ENCODE peak calls at places on chromosomes 16 and 17, in ten cellular contexts. One of them, this sample, is unnamed.

GRCh38 chr16:54934536-54935410 is 4.1 kb downstream of the IRX5 start:
- DNase-seq in CD8-positive, alpha-beta T cell: no peak
- DNase-seq in A673: no peak
- DNase-seq in HFF-Myc: no peak
- DNase-seq in esophagus squamous epithelium: no peak
- DNase-seq in GM13976: peak; percentile 39
- DNase-seq in sigmoid colon: no peak
- DNase-seq in dorsolateral prefrontal cortex: no peak
- DNase-seq in upper lobe of right lung: peak; percentile 81
- DNase-seq in MM.1S: no peak
- DNase-seq in this sample: peak; percentile 34

GRCh38 chr17:38911081-38911730 is 14.2 kb upstream of the LASP1NB start:
- DNase-seq in HFF-Myc: no peak
- DNase-seq in MM.1S: no peak
- DNase-seq in esophagus squamous epithelium: no peak
- DNase-seq in upper lobe of right lung: peak; percentile 51
- DNase-seq in dorsolateral prefrontal cortex: no peak
- DNase-seq in sigmoid colon: peak; percentile 52
- DNase-seq in A673: no peak
- DNase-seq in CD8-positive, alpha-beta T cell: no peak
- DNase-seq in GM13976: peak; percentile 23
- DNase-seq in this sample: no peak

GRCh38 chr17:28335959-28336871 is 654 bp downstream of the TNFAIP1 start:
- DNase-seq in MM.1S: no peak
- DNase-seq in CD8-positive, alpha-beta T cell: no peak
- DNase-seq in A673: peak; percentile 74
- DNase-seq in GM13976: no peak
- DNase-seq in dorsolateral prefrontal cortex: peak; percentile 37
- DNase-seq in upper lobe of right lung: peak; percentile 71
- DNase-seq in HFF-Myc: peak; percentile 59
- DNase-seq in sigmoid colon: peak; percentile 71
- DNase-seq in esophagus squamous epithelium: no peak
- DNase-seq in this sample: peak; percentile 37

GRCh38 chr16:58455750-58456149 is 44.2 kb upstream of the NDRG4 start:
- DNase-seq in GM13976: no peak
- DNase-seq in dorsolateral prefrontal cortex: no peak
- DNase-seq in MM.1S: no peak
- DNase-seq in CD8-positive, alpha-beta T cell: no peak
- DNase-seq in upper lobe of right lung: no peak
- DNase-seq in esophagus squamous epithelium: no peak
- DNase-seq in HFF-Myc: no peak
- DNase-seq in A673: no peak
- DNase-seq in sigmoid colon: no peak
- DNase-seq in this sample: no peak

GRCh38 chr17:39143552-39144093 is 7.8 kb downstream of the PLXDC1 start:
- DNase-seq in dorsolateral prefrontal cortex: no peak
- DNase-seq in upper lobe of right lung: no peak
- DNase-seq in GM13976: no peak
- DNase-seq in A673: no peak
- DNase-seq in sigmoid colon: peak; percentile 87
- DNase-seq in CD8-positive, alpha-beta T cell: no peak
- DNase-seq in HFF-Myc: no peak
- DNase-seq in MM.1S: no peak
- DNase-seq in esophagus squamous epithelium: no peak
- DNase-seq in this sample: no peak

GRCh38 chr17:45299311-45299710 is 17.5 kb downstream of the MAP3K14 start:
- DNase-seq in upper lobe of right lung: no peak
- DNase-seq in GM13976: no peak
- DNase-seq in A673: no peak
- DNase-seq in CD8-positive, alpha-beta T cell: no peak
- DNase-seq in HFF-Myc: no peak
- DNase-seq in MM.1S: no peak
- DNase-seq in dorsolateral prefrontal cortex: no peak
- DNase-seq in esophagus squamous epithelium: no peak
- DNase-seq in sigmoid colon: no peak
- DNase-seq in this sample: no peak

GRCh38 chr17:1003633-1003971 is 6.7 kb downstream of the TIMM22 start:
- DNase-seq in A673: no peak
- DNase-seq in CD8-positive, alpha-beta T cell: no peak
- DNase-seq in esophagus squamous epithelium: no peak
- DNase-seq in HFF-Myc: no peak
- DNase-seq in upper lobe of right lung: no peak
- DNase-seq in MM.1S: no peak
- DNase-seq in dorsolateral prefrontal cortex: no peak
- DNase-seq in sigmoid colon: no peak
- DNase-seq in GM13976: no peak
- DNase-seq in this sample: no peak

GRCh38 chr17:72715906-72716572 is 376.4 kb downstream of the SLC39A11 start:
- DNase-seq in esophagus squamous epithelium: no peak
- DNase-seq in sigmoid colon: no peak
- DNase-seq in MM.1S: no peak
- DNase-seq in upper lobe of right lung: no peak
- DNase-seq in GM13976: no peak
- DNase-seq in HFF-Myc: peak; percentile 90
- DNase-seq in dorsolateral prefrontal cortex: no peak
- DNase-seq in CD8-positive, alpha-beta T cell: no peak
- DNase-seq in A673: peak; percentile 37
- DNase-seq in this sample: no peak

GRCh38 chr16:17509194-17509593 is 38.4 kb upstream of the XYLT1 start:
- DNase-seq in GM13976: no peak
- DNase-seq in sigmoid colon: no peak
- DNase-seq in esophagus squamous epithelium: no peak
- DNase-seq in HFF-Myc: no peak
- DNase-seq in A673: no peak
- DNase-seq in CD8-positive, alpha-beta T cell: no peak
- DNase-seq in dorsolateral prefrontal cortex: no peak
- DNase-seq in upper lobe of right lung: no peak
- DNase-seq in MM.1S: no peak
- DNase-seq in this sample: no peak

GRCh38 chr16:82038941-82039340 is 3.9 kb downstream of the HSD17B2 start:
- DNase-seq in A673: no peak
- DNase-seq in CD8-positive, alpha-beta T cell: no peak
- DNase-seq in GM13976: no peak
- DNase-seq in MM.1S: no peak
- DNase-seq in upper lobe of right lung: no peak
- DNase-seq in HFF-Myc: no peak
- DNase-seq in dorsolateral prefrontal cortex: no peak
- DNase-seq in sigmoid colon: no peak
- DNase-seq in esophagus squamous epithelium: no peak
- DNase-seq in this sample: no peak

GRCh38 chr17:75474736-75475135 is 18.3 kb downstream of the TMEM94 start:
- DNase-seq in dorsolateral prefrontal cortex: no peak
- DNase-seq in upper lobe of right lung: no peak
- DNase-seq in A673: no peak
- DNase-seq in esophagus squamous epithelium: no peak
- DNase-seq in sigmoid colon: no peak
- DNase-seq in MM.1S: no peak
- DNase-seq in CD8-positive, alpha-beta T cell: no peak
- DNase-seq in HFF-Myc: no peak
- DNase-seq in GM13976: no peak
- DNase-seq in this sample: no peak

GRCh38 chr17:45234641-45235040 is 13.0 kb downstream of the FMNL1 start:
- DNase-seq in CD8-positive, alpha-beta T cell: peak; percentile 68
- DNase-seq in HFF-Myc: no peak
- DNase-seq in A673: no peak
- DNase-seq in sigmoid colon: no peak
- DNase-seq in GM13976: peak; percentile 63
- DNase-seq in upper lobe of right lung: no peak
- DNase-seq in MM.1S: no peak
- DNase-seq in dorsolateral prefrontal cortex: no peak
- DNase-seq in esophagus squamous epithelium: no peak
- DNase-seq in this sample: no peak

DNA sequence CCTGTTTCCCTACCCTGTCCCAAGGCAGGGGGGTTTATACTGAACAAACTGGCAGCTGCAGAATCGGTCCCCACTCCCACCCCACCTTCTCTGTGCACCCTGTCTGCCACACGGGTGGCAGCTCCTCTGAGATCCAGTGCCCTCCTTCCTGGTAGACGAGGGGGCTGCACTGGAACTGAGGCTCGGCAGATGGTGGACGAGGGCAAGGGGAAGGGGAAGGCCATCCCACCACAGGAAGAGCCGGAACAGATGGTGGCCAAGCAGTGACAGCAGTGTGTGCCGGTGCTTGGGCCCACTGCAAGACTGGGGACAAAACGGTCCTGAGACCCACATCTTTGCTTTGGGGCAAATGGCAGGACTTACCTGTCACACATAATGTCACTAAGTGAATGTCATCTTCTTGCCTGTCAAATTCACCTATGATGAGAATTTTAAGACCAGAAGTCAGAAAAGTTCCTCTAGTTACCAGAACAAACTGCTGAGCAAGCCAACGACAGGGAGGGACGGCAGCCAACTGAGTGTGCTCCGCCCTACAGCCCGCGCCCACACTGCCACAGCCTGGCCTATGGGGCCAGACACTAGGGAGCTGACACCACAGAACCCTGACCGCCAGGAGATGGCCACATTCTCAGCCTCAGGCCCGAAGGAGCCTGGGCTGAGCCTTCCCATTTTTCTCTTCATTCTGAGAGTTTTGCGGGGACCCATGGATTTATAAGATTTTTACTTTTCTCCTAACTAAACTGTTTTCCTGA is 14.4 kb downstream of the NTAN1 start:
- DNase-seq in esophagus squamous epithelium: no peak
- DNase-seq in sigmoid colon: peak; percentile 87
- DNase-seq in HFF-Myc: no peak
- DNase-seq in CD8-positive, alpha-beta T cell: no peak
- DNase-seq in MM.1S: no peak
- DNase-seq in A673: no peak
- DNase-seq in GM13976: no peak
- DNase-seq in dorsolateral prefrontal cortex: peak; percentile 54
- DNase-seq in upper lobe of right lung: peak; percentile 85
- DNase-seq in this sample: no peak
- TF ChIP-seq CTCF in esophagus squamous epithelium: no peak
- TF ChIP-seq CTCF in sigmoid colon: no peak
- TF ChIP-seq CTCF in HFF-Myc: no peak
- TF ChIP-seq CTCF in CD8-positive, alpha-beta T cell: no peak
- TF ChIP-seq CTCF in MM.1S: no peak
- TF ChIP-seq CTCF in A673: no peak
- TF ChIP-seq CTCF in GM13976: no peak
- TF ChIP-seq CTCF in dorsolateral prefrontal cortex: peak; percentile 38
- TF ChIP-seq CTCF in upper lobe of right lung: peak; percentile 20
- TF ChIP-seq CTCF in this sample: no peak

GRCh38 chr16:84950906-84951305 is 60.4 kb downstream of the ZDHHC7 start:
- DNase-seq in A673: peak; percentile 71
- DNase-seq in HFF-Myc: no peak
- DNase-seq in GM13976: no peak
- DNase-seq in dorsolateral prefrontal cortex: no peak
- DNase-seq in upper lobe of right lung: no peak
- DNase-seq in CD8-positive, alpha-beta T cell: peak; percentile 31
- DNase-seq in MM.1S: peak; percentile 10
- DNase-seq in sigmoid colon: no peak
- DNase-seq in esophagus squamous epithelium: no peak
- DNase-seq in this sample: no peak
- TF ChIP-seq CTCF in A673: peak; percentile 57
- TF ChIP-seq CTCF in HFF-Myc: peak; percentile 48
- TF ChIP-seq CTCF in GM13976: no peak
- TF ChIP-seq CTCF in dorsolateral prefrontal cortex: no peak
- TF ChIP-seq CTCF in upper lobe of right lung: peak; percentile 23
- TF ChIP-seq CTCF in CD8-positive, alpha-beta T cell: no peak
- TF ChIP-seq CTCF in MM.1S: peak; percentile 46
- TF ChIP-seq CTCF in sigmoid colon: no peak
- TF ChIP-seq CTCF in esophagus squamous epithelium: no peak
- TF ChIP-seq CTCF in this sample: no peak

GRCh38 chr17:63190821-63191220 is 224.8 kb downstream of the TANC2 start:
- DNase-seq in GM13976: no peak
- DNase-seq in HFF-Myc: no peak
- DNase-seq in CD8-positive, alpha-beta T cell: no peak
- DNase-seq in esophagus squamous epithelium: no peak
- DNase-seq in dorsolateral prefrontal cortex: no peak
- DNase-seq in MM.1S: no peak
- DNase-seq in A673: no peak
- DNase-seq in sigmoid colon: no peak
- DNase-seq in upper lobe of right lung: no peak
- DNase-seq in this sample: no peak

GRCh38 chr17:63189082-63189481 is 223.0 kb downstream of the TANC2 start:
- DNase-seq in upper lobe of right lung: no peak
- DNase-seq in GM13976: no peak
- DNase-seq in A673: no peak
- DNase-seq in esophagus squamous epithelium: no peak
- DNase-seq in CD8-positive, alpha-beta T cell: no peak
- DNase-seq in HFF-Myc: no peak
- DNase-seq in MM.1S: no peak
- DNase-seq in sigmoid colon: no peak
- DNase-seq in dorsolateral prefrontal cortex: no peak
- DNase-seq in this sample: no peak

GRCh38 chr17:63181856-63182255 is 215.8 kb downstream of the TANC2 start:
- DNase-seq in GM13976: no peak
- DNase-seq in upper lobe of right lung: no peak
- DNase-seq in HFF-Myc: no peak
- DNase-seq in sigmoid colon: no peak
- DNase-seq in MM.1S: no peak
- DNase-seq in A673: no peak
- DNase-seq in esophagus squamous epithelium: no peak
- DNase-seq in CD8-positive, alpha-beta T cell: no peak
- DNase-seq in dorsolateral prefrontal cortex: no peak
- DNase-seq in this sample: no peak

GRCh38 chr17:63189930-63190329 is 223.9 kb downstream of the TANC2 start:
- DNase-seq in upper lobe of right lung: no peak
- DNase-seq in sigmoid colon: no peak
- DNase-seq in GM13976: no peak
- DNase-seq in MM.1S: no peak
- DNase-seq in CD8-positive, alpha-beta T cell: no peak
- DNase-seq in esophagus squamous epithelium: no peak
- DNase-seq in A673: no peak
- DNase-seq in HFF-Myc: no peak
- DNase-seq in dorsolateral prefrontal cortex: no peak
- DNase-seq in this sample: no peak

DNA sequence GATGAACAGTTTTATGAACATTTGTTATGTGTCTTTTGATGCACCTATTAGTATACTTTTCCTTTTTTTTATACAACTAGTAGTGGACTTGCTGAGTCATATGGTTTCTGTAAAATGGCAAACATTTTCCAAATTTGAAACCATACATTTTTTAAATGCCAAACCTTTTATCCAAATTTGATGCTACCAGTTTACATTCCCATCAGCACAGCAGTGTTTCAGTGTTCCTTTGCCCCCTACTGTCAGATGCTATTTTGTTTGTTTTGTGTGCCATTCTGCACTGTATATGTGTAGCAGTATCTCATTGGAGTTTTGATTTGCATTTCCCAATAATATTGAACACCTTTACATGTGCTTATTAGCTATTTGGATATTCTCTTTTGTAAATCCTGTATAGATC is 219.4 kb downstream of the TANC2 start:
- DNase-seq in GM13976: no peak
- DNase-seq in CD8-positive, alpha-beta T cell: no peak
- DNase-seq in dorsolateral prefrontal cortex: no peak
- DNase-seq in esophagus squamous epithelium: no peak
- DNase-seq in HFF-Myc: no peak
- DNase-seq in MM.1S: no peak
- DNase-seq in A673: no peak
- DNase-seq in sigmoid colon: no peak
- DNase-seq in upper lobe of right lung: no peak
- DNase-seq in this sample: no peak
- TF ChIP-seq CTCF in GM13976: no peak
- TF ChIP-seq CTCF in CD8-positive, alpha-beta T cell: no peak
- TF ChIP-seq CTCF in dorsolateral prefrontal cortex: peak; percentile 60
- TF ChIP-seq CTCF in esophagus squamous epithelium: no peak
- TF ChIP-seq CTCF in HFF-Myc: no peak
- TF ChIP-seq CTCF in MM.1S: no peak
- TF ChIP-seq CTCF in A673: no peak
- TF ChIP-seq CTCF in sigmoid colon: no peak
- TF ChIP-seq CTCF in upper lobe of right lung: no peak
- TF ChIP-seq CTCF in this sample: no peak

GRCh38 chr16:1763521-1764511 is 7.5 kb downstream of the NME3 start:
- DNase-seq in GM13976: no peak
- DNase-seq in CD8-positive, alpha-beta T cell: no peak
- DNase-seq in MM.1S: no peak
- DNase-seq in sigmoid colon: no peak
- DNase-seq in esophagus squamous epithelium: no peak
- DNase-seq in upper lobe of right lung: no peak
- DNase-seq in A673: peak; percentile 49
- DNase-seq in HFF-Myc: no peak
- DNase-seq in dorsolateral prefrontal cortex: peak; percentile 79
- DNase-seq in this sample: no peak
- TF ChIP-seq CTCF in GM13976: no peak
- TF ChIP-seq CTCF in CD8-positive, alpha-beta T cell: no peak
- TF ChIP-seq CTCF in MM.1S: no peak
- TF ChIP-seq CTCF in sigmoid colon: peak; percentile 30
- TF ChIP-seq CTCF in esophagus squamous epithelium: peak; percentile 50
- TF ChIP-seq CTCF in upper lobe of right lung: peak; percentile 11
- TF ChIP-seq CTCF in A673: peak; percentile 45
- TF ChIP-seq CTCF in HFF-Myc: peak; percentile 47
- TF ChIP-seq CTCF in dorsolateral prefrontal cortex: peak; percentile 54
- TF ChIP-seq CTCF in this sample: peak; percentile 58